ENCODE peak calls at places on chromosomes 2 and 18, in seven cellular contexts. B is HEK293T; F is tibial artery; Q is AG08396; S is HFFc6; L is stimulated activated CD4-positive, alpha-beta T cell treated with anti-CD3 and anti-CD28 coated beads, Interleukin-12 subunit alpha, Interleukin-12 subunit beta, amount 100 ng/mL, for 48 hours; G is fibroblast of pulmonary artery. T is an unnamed sample.

GRCh38 chr2:28452534-28453081 is 43.3 kb upstream of the PLB1 start:
- DNase-seq in B (peak), F (peak), Q (peak), S (peak), L (peak), G (peak), T (peak)

GRCh38 chr2:181585732-181586131 is 71.2 kb downstream of the CERKL start:
- DNase-seq in B (no peak), F (no peak), Q (no peak), S (no peak), L (no peak), G (no peak), T (peak)

GRCh38 chr18:24827500-24827899 is 367.1 kb downstream of the HRH4 start:
- DNase-seq in B (no peak), F (no peak), Q (no peak), S (no peak), L (no peak), G (no peak), T (no peak)

GRCh38 chr2:135996304-135996703 is 10.9 kb upstream of the DARS1 start:
- DNase-seq in B (no peak), F (no peak), Q (no peak), S (no peak), L (no peak), G (no peak), T (no peak)

GRCh38 chr2:43848174-43848573 is 9.4 kb downstream of the ABCG8 start:
- DNase-seq in B (peak), F (no peak), Q (no peak), S (peak), L (no peak), G (no peak), T (no peak)

GRCh38 chr2:30336978-30337841 is 105.9 kb downstream of the LBH start:
- DNase-seq in B (no peak), F (no peak), Q (no peak), S (no peak), L (peak), G (no peak), T (no peak)

GRCh38 chr2:207624170-207625013 is 802 bp downstream of the METTL21A start:
- DNase-seq in B (peak), F (peak), Q (peak), S (peak), L (peak), G (peak), T (peak)

GRCh38 chr2:230713331-230714121 is 884 bp downstream of the CAB39 start:
- DNase-seq in B (peak), F (peak), Q (peak), S (no peak), L (peak), G (no peak), T (peak)

GRCh38 chr2:236335696-236336574 is 71.7 kb upstream of the ASB18 start:
- DNase-seq in B (no peak), F (no peak), Q (no peak), S (no peak), L (no peak), G (no peak), T (no peak)

GRCh38 chr2:144560254-144560653 is 40.3 kb upstream of the ZEB2 start:
- DNase-seq in B (no peak), F (no peak), Q (no peak), S (no peak), L (no peak), G (no peak), T (no peak)

GRCh38 chr2:103459302-103459701 is 697.5 kb downstream of the TMEM182 start:
- DNase-seq in B (no peak), F (no peak), Q (no peak), S (no peak), L (no peak), G (no peak), T (no peak)

GRCh38 chr18:26383454-26384270 is 157.4 kb downstream of the TAF4B start:
- DNase-seq in B (peak), F (no peak), Q (peak), S (peak), L (peak), G (peak), T (peak)

GRCh38 chr2:203758841-203759691 is 52.6 kb downstream of the CD28 start:
- DNase-seq in B (no peak), F (no peak), Q (peak), S (peak), L (no peak), G (peak), T (no peak)

GRCh38 chr18:10928971-10929373 is 220.4 kb downstream of the PIEZO2 start:
- DNase-seq in B (no peak), F (no peak), Q (peak), S (peak), L (no peak), G (peak), T (no peak)

GRCh38 chr2:33436083-33436482 is 40.4 kb upstream of the RASGRP3 start:
- DNase-seq in B (no peak), F (no peak), Q (no peak), S (no peak), L (no peak), G (peak), T (no peak)

GRCh38 chr2:159612255-159612901 is 4.0 kb downstream of the BAZ2B start:
- DNase-seq in B (no peak), F (no peak), Q (no peak), S (no peak), L (no peak), G (peak), T (peak)

GRCh38 chr2:120192280-120192679 is 30.9 kb downstream of the TMEM185B start:
- DNase-seq in B (no peak), F (no peak), Q (no peak), S (no peak), L (no peak), G (no peak), T (no peak)

GRCh38 chr2:1321297-1321696 is 92.0 kb upstream of the TPO start:
- DNase-seq in B (no peak), F (no peak), Q (no peak), S (no peak), L (no peak), G (no peak), T (no peak)

GRCh38 chr2:239966848-239967136 is 58.4 kb downstream of the NDUFA10 start:
- DNase-seq in B (no peak), F (no peak), Q (no peak), S (no peak), L (no peak), G (no peak), T (no peak)

GRCh38 chr2:174004900-174005605 is 39.9 kb upstream of the SP3 start:
- DNase-seq in B (no peak), F (peak), Q (peak), S (peak), L (peak), G (peak), T (no peak)

GRCh38 chr2:185896090-185896693 is 157.6 kb downstream of the FSIP2 start:
- DNase-seq in B (no peak), F (no peak), Q (no peak), S (no peak), L (no peak), G (no peak), T (no peak)

GRCh38 chr2:121944072-121944829 is 188.8 kb downstream of the TSN start:
- DNase-seq in B (no peak), F (no peak), Q (peak), S (peak), L (no peak), G (peak), T (peak)

GRCh38 chr2:222613715-222614331 is 42.1 kb downstream of the FARSB start:
- DNase-seq in B (peak), F (no peak), Q (peak), S (peak), L (no peak), G (peak), T (peak)

GRCh38 chr2:230018153-230018552 is 50.6 kb downstream of the SLC16A14 start:
- DNase-seq in B (no peak), F (no peak), Q (peak), S (peak), L (no peak), G (peak), T (no peak)

GRCh38 chr18:9364242-9364641 is 29.7 kb downstream of the TWSG1 start:
- DNase-seq in B (no peak), F (no peak), Q (no peak), S (no peak), L (no peak), G (no peak), T (no peak)

GRCh38 chr18:13486686-13487085 is 239.7 kb downstream of the FAM210A start:
- DNase-seq in B (no peak), F (no peak), Q (no peak), S (no peak), L (no peak), G (no peak), T (no peak)

GRCh38 chr2:21754164-21754788 is 630.5 kb downstream of the TDRD15 start:
- DNase-seq in B (no peak), F (no peak), Q (no peak), S (no peak), L (no peak), G (no peak), T (no peak)

T was measured in cerebellar cortex.